ENCODE peak calls at places on chromosomes 4 and X, in ten cellular contexts. N is vagina, R is HepG2, A is stomach, O is endothelial cell of umbilical vein, E is Panc1, L is GM12878, I is prostate gland, F is SK-N-SH, K is HCT116. U is an unnamed sample.
A peak's percentile ranks its signal among the peaks of the same experiment; 100 is the strongest.

GRCh38 chr4:136319789-136320470 is 1212.4 kb downstream of the PCDH18 start:
- DNase-seq in N (no peak), R (peak; percentile 5), A (no peak), O (peak; percentile 11), E (peak; percentile 7), L (no peak), I (no peak), F (no peak), K (peak; percentile 81), U (no peak)

GRCh38 chrX:9285342-9285771 is 179.5 kb upstream of the TBL1X start:
- DNase-seq in N (no peak), R (no peak), A (no peak), O (peak; percentile 62), E (no peak), L (no peak), I (no peak), F (no peak), K (no peak), U (no peak)

GRCh38 chr4:4930677-4931076 is 71.2 kb downstream of the MSX1 start:
- DNase-seq in N (no peak), R (no peak), A (no peak), O (no peak), E (no peak), L (no peak), I (no peak), F (no peak), K (no peak), U (no peak)

GRCh38 chr4:95181446-95182306 is 367.1 kb downstream of the UNC5C start:
- DNase-seq in N (peak; percentile 54), R (no peak), A (no peak), O (peak; percentile 11), E (no peak), L (no peak), I (no peak), F (peak; percentile 52), K (no peak), U (no peak)

GRCh38 chr4:153750197-153750817 is 9.5 kb downstream of the RNF175 start:
- DNase-seq in N (no peak), R (peak; percentile 61), A (peak; percentile 42), O (peak; percentile 69), E (peak; percentile 47), L (peak; percentile 31), I (peak; percentile 36), F (peak; percentile 72), K (peak; percentile 54), U (no peak)

GRCh38 chr4:47167391-47167790 is 136.0 kb downstream of the GABRB1 start:
- DNase-seq in N (no peak), R (no peak), A (no peak), O (no peak), E (no peak), L (no peak), I (no peak), F (no peak), K (no peak), U (no peak)

GRCh38 chrX:153641575-153642312 is 5.3 kb upstream of the DUSP9 start:
- DNase-seq in N (no peak), R (peak; percentile 59), A (no peak), O (no peak), E (no peak), L (no peak), I (no peak), F (peak; percentile 42), K (no peak), U (peak; percentile 40)

GRCh38 chrX:120260369-120260768 is 9.8 kb downstream of the ZBTB33 start:
- DNase-seq in N (no peak), R (no peak), A (no peak), O (no peak), E (no peak), L (no peak), I (peak; percentile 34), F (no peak), K (no peak), U (no peak)

GRCh38 chr4:86976801-86977485 is 42.1 kb downstream of the AFF1 start:
- DNase-seq in N (no peak), R (no peak), A (no peak), O (no peak), E (no peak), L (no peak), I (no peak), F (no peak), K (no peak), U (no peak)

GRCh38 chr4:86972997-86973396 is 38.2 kb downstream of the AFF1 start:
- DNase-seq in N (no peak), R (peak; percentile 72), A (peak; percentile 75), O (no peak), E (no peak), L (no peak), I (peak; percentile 92), F (no peak), K (no peak), U (no peak)

GRCh38 chr4:86975927-86976326 is 41.1 kb downstream of the AFF1 start:
- DNase-seq in N (no peak), R (no peak), A (no peak), O (no peak), E (no peak), L (no peak), I (no peak), F (no peak), K (no peak), U (no peak)

GRCh38 chr4:86973668-86974067 is 38.9 kb downstream of the AFF1 start:
- DNase-seq in N (no peak), R (peak; percentile 80), A (no peak), O (peak; percentile 47), E (no peak), L (no peak), I (no peak), F (no peak), K (no peak), U (no peak)

DNA sequence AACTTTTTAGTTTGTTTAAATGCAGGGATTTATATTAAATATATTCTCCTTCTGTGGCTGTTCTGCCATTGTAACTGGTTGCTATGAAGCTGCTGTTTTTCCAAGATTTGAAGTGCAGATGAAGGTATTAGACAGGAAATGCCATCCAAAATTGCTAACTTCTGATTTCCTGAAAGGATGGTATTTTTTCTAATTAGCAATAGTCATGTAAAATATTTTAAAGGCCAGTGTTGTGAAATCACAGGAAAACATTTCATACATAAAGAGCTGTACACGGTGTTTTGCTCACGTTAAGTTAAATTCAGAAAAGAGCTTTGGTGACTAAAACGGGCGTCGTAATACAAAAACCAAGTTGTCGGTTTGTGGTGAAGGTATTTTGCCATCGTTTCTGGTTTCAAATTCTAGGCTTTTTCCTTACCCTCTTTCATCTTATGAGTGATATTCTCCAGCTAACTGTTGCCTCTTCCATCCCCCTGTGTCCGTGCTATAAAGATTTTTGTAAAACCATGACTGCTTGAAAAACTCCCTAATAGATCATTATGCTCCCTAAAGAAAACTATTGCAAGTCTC is 39.8 kb downstream of the AFF1 start:
- DNase-seq in N (no peak), R (no peak), A (no peak), O (peak; percentile 64), E (no peak), L (no peak), I (no peak), F (no peak), K (no peak), U (no peak)
- H3K4me1 ChIP-seq in N (peaks cover 47% of the 10 kb centered on the region), R (peaks cover 92% of the 10 kb centered on the region), A (peaks cover 73% of the 10 kb centered on the region), O (peaks cover 56% of the 10 kb centered on the region), E (peaks cover 5% of the 10 kb centered on the region), L (peaks cover 31% of the 10 kb centered on the region), I (no peaks in the 10 kb centered on the region), F (peaks cover 22% of the 10 kb centered on the region), K (peaks cover 30% of the 10 kb centered on the region), U (peaks cover 78% of the 10 kb centered on the region)

DNA sequence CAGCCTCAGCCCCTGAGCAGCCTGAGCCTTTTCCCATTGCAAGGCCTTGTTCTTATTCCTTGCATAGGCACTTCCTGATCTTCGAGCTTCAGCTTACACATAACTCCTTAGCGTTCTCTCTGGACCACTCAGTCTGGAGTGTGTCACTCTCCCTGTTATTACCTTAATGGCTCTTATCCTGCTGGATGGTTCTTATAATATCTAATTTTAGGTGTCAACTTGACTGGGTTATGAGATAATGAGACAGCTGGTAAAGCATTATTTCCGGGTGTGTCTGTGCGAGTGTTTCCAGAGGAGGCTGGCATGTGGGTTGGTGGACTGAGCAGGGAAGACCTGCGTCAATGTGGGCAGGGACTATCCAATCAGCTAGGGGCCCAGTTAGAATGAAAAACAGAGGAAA is 75.7 kb downstream of the HAUS3 start:
- DNase-seq in N (no peak), R (no peak), A (no peak), O (no peak), E (no peak), L (no peak), I (no peak), F (peak; percentile 36), K (no peak), U (no peak)
- TF ChIP-seq POLR2AphosphoS5 in N (no peak), R (no peak), A (no peak), O (no peak), E (no peak), L (no peak), I (no peak), F (no peak), K (no peak), U (no peak)

GRCh38 chr4:13535708-13536361 is 8.5 kb downstream of the NKX3-2 start:
- DNase-seq in N (peak; percentile 70), R (no peak), A (no peak), O (no peak), E (no peak), L (no peak), I (no peak), F (peak; percentile 52), K (no peak), U (peak; percentile 68)

GRCh38 chr4:13538427-13538973 is 5.8 kb downstream of the NKX3-2 start:
- DNase-seq in N (no peak), R (no peak), A (no peak), O (no peak), E (no peak), L (no peak), I (no peak), F (peak; percentile 14), K (no peak), U (no peak)

GRCh38 chr4:13537832-13538177 is 6.5 kb downstream of the NKX3-2 start:
- DNase-seq in N (no peak), R (no peak), A (no peak), O (no peak), E (no peak), L (no peak), I (no peak), F (peak; percentile 31), K (no peak), U (no peak)

GRCh38 chr4:13536607-13537006 is 7.7 kb downstream of the NKX3-2 start:
- DNase-seq in N (no peak), R (no peak), A (no peak), O (no peak), E (no peak), L (no peak), I (no peak), F (peak; percentile 11), K (no peak), U (no peak)

GRCh38 chr4:13537011-13537831 is 7.1 kb downstream of the NKX3-2 start:
- DNase-seq in N (no peak), R (no peak), A (no peak), O (no peak), E (no peak), L (no peak), I (no peak), F (peak; percentile 21), K (no peak), U (no peak)
- H3K4me1 ChIP-seq in N (peaks cover 21% of the 10 kb centered on the region), R (peaks cover 38% of the 10 kb centered on the region), A (peaks cover 61% of the 10 kb centered on the region), O (no peaks in the 10 kb centered on the region), E (no peaks in the 10 kb centered on the region), L (no peaks in the 10 kb centered on the region), I (no peaks in the 10 kb centered on the region), F (no peaks in the 10 kb centered on the region), K (no peaks in the 10 kb centered on the region), U (peaks cover 34% of the 10 kb centered on the region)

DNA sequence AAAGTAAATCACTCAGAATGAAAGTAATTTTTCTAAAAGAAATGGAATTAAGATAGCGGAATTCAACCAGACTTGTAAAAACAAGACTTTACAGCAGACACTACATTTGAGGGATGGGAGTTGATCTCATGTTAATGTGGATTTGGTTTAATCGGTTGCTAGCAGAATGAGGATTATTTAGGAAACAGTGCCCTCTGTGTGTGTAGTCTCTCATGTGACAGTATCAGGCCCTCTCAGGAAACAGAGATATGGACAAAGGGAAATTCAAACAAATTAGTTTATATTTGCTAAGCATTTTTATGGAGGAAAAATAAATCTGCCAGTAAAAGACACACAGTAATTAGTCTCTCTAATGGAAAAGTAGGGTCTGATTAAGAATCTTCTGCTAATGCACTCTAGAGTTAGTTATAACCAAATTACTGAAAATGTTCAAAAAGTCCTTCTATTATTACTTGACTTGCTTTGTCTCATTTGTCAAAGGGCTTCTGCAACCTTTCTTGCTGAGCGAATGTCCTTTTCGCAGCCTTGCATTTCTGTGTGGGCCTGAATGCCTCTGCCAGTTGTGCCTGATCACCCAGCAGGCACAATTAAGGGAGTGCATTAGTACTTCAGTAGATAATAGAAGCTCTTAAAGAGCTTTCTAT is 1282.3 kb upstream of the TENM3 start:
- DNase-seq in N (no peak), R (no peak), A (no peak), O (no peak), E (no peak), L (no peak), I (no peak), F (peak; percentile 34), K (no peak), U (no peak)
- TF ChIP-seq POLR2AphosphoS5 in N (no peak), R (no peak), A (no peak), O (no peak), E (no peak), L (no peak), I (no peak), F (no peak), K (no peak), U (no peak)